ENCODE peak calls at places on chromosomes 7 and 10, in five cellular contexts. C, R, W, G and F are unnamed samples.

GRCh38 chr10:78875331-78875877 is 193.4 kb upstream of the ZMIZ1 start:
- DNase-seq in W (no peak), R (no peak), G (no peak), C (no peak), F (no peak)

GRCh38 chr7:113998934-113999333 is 80.1 kb upstream of the PPP1R3A start:
- DNase-seq in W (no peak), G (no peak), C (no peak), R (no peak), F (no peak)

GRCh38 chr10:83218205-83218604 is 921.1 kb upstream of the GHITM start:
- DNase-seq in R (no peak), W (no peak), C (no peak), G (no peak), F (no peak)

GRCh38 chr10:24882047-24882698 is 70.2 kb downstream of the PRTFDC1 start:
- DNase-seq in W (no peak), G (no peak), R (no peak), C (peak), F (peak)

GRCh38 chr7:97019710-97020109 is 4.9 kb downstream of the DLX5 start:
- DNase-seq in G (no peak), C (no peak), W (no peak), R (no peak), F (no peak)

GRCh38 chr7:28840515-28841125 is 117.5 kb downstream of the TRIL start:
- DNase-seq in R (no peak), C (peak), W (no peak), G (no peak), F (no peak)

GRCh38 chr7:51482976-51483375 is 166.4 kb upstream of the COBL start:
- DNase-seq in C (no peak), G (no peak), W (no peak), R (no peak), F (no peak)

GRCh38 chr7:5594616-5595544 is 171.2 kb upstream of the TNRC18 start:
- DNase-seq in W (no peak), C (peak), R (no peak), G (peak), F (peak)

GRCh38 chr7:111005445-111005844 is 85.5 kb upstream of the LRRN3 start:
- DNase-seq in W (no peak), R (no peak), G (no peak), C (no peak), F (no peak)

GRCh38 chr10:1461016-1461415 is 276.3 kb downstream of the ADARB2 start:
- DNase-seq in W (no peak), C (no peak), R (no peak), G (no peak), F (no peak)

GRCh38 chr10:13949844-13950542 is 363.2 kb downstream of the PRPF18 start:
- DNase-seq in C (peak), G (peak), R (no peak), W (no peak), F (peak)

GRCh38 chr7:37372750-37373149 is 75.9 kb downstream of the ELMO1 start:
- DNase-seq in W (no peak), C (no peak), G (no peak), R (no peak), F (no peak)
- H3K4me3 ChIP-seq in W (no peak), C (no peak), G (no peak), R (no peak), F (no peak)

DNA sequence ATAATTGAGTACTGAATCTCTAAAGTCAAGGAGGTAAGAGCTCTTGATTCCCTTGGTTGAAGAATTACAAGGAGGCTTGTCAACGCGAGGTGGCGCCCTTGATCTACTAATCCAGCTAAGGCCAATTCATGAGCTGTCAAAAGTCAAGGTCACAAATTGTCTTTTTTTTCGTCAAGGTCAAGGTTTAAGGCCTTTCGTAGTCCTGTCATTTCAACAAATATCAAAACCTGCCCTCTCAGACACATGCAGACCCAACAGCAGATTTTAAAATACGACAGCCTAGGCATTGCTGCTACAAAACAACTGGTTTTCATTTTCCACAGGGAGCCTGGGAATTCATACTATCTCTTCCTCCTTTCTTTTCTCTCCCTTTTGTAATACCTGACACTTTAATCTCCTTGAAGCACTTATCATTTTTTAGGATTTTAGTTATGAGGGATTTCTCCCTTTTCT is 3.6 kb downstream of the HOXA13 start:
- DNase-seq in C (peak), G (peak), W (peak), R (peak), F (no peak)
- TF ChIP-seq CTCF in C (peak), G (peak), W (peak), R (peak), F (peak)

DNA sequence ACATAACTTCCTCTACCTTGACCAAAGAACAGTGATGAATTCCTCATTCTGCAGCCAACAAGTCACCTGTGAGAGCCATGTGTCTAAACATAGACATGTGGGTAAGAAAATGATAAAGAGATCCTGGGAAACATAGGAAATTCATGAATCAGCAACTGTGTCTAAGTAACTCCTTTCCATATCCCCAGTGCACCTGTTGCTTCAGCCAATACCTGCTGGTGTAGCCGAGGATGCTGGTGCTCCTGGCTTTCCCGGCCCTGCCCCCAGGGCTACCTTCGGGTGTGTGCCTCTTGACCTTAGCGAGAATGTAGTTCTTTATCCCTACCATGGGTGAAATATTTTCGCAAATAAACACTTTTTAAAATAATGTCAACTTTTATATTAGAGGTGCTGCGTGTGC is 114.1 kb downstream of the OR13A1 start:
- DNase-seq in C (no peak), W (no peak), R (no peak), G (no peak), F (no peak)
- H3K4me3 ChIP-seq in C (no peak), W (no peak), R (no peak), G (no peak), F (no peak)

DNA sequence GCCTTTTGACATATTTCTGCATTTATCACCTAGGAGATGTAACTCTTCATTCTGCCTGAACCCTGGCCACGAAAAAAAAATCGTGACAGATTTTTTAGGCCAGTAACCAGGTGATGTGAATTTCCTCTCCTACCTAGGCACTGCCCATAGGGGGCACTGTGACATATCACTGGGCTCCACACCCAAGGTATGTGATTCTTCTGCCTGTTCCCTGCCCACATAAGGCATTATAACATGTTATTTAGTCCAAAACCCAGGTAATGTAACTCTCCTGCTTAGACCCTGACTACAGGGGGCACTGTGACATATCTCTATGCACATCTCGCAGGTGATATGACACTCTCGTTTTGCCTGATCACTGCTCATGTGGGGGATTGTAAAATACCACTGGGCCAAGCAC is 29.5 kb upstream of the ZNF107 start:
- DNase-seq in W (no peak), C (no peak), R (no peak), G (no peak), F (no peak)
- TF ChIP-seq CTCF in W (peak), C (peak), R (peak), G (peak), F (no peak)

DNA sequence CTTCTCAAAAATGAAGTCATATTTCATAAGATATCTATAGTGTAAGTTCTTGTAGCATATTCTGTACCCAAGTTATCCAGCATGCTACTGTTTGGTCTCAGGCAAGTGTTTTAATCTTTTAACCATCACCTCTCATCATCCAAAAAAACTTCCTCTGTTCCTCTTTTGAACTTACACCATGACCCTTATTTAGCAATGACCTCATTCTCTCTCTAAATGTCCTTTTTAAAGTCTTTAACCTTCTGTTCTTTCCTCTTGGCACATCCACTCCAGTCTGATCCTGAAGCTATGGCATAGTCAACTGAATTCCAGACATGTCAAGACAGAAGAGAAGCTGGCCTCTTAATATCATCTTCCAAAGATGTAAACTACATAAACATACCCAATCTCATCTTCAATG is 26.2 kb downstream of the PPP3CB start:
- DNase-seq in W (no peak), G (no peak), R (no peak), C (no peak), F (no peak)
- H3K4me3 ChIP-seq in W (no peak), G (no peak), R (no peak), C (no peak), F (no peak)